ENCODE peak calls at places on chromosomes 11 and 22, in eight cellular contexts. J is right lobe of liver, T is keratinocyte, N is neural progenitor cell, W is colonic mucosa, A is BJ, K is OCI-LY7, E is glutamatergic neuron. S is an unnamed sample.
A peak's percentile ranks its signal among the peaks of the same experiment; 100 is the strongest.

GRCh38 chr11:117431436-117431835 is 103.8 kb downstream of the CEP164 start:
- DNase-seq in J (no peak), T (no peak), N (no peak), W (no peak), A (no peak), K (no peak), E (no peak), S (no peak)

GRCh38 chr11:74847895-74848294 is 99.2 kb downstream of the RNF169 start:
- DNase-seq in J (no peak), T (no peak), N (no peak), W (no peak), A (no peak), K (no peak), E (no peak), S (no peak)

GRCh38 chr11:27468209-27468608 is 4.4 kb downstream of the LGR4 start:
- DNase-seq in J (no peak), T (peak; percentile 59), N (no peak), W (no peak), A (peak; percentile 51), K (no peak), E (no peak), S (no peak)

GRCh38 chr11:67668191-67668551 is 6.3 kb downstream of the ALDH3B2 start:
- DNase-seq in J (no peak), T (no peak), N (no peak), W (no peak), A (no peak), K (peak; percentile 47), E (no peak), S (no peak)

GRCh38 chr22:43226368-43226979 is 39.5 kb upstream of the TTLL12 start:
- DNase-seq in J (no peak), T (no peak), N (peak; percentile 89), W (no peak), A (no peak), K (no peak), E (peak; percentile 77), S (peak; percentile 70)

GRCh38 chr11:96257036-96257435 is 86.0 kb downstream of the MAML2 start:
- DNase-seq in J (no peak), T (no peak), N (no peak), W (no peak), A (no peak), K (no peak), E (no peak), S (no peak)

GRCh38 chr22:18031670-18032454 is 7.5 kb upstream of the MICAL3 start:
- DNase-seq in J (no peak), T (peak; percentile 92), N (no peak), W (no peak), A (peak; percentile 68), K (no peak), E (no peak), S (no peak)

GRCh38 chr22:45329536-45329936 is 19.8 kb downstream of the FAM118A start:
- DNase-seq in J (peak; percentile 94), T (no peak), N (no peak), W (no peak), A (no peak), K (no peak), E (peak; percentile 69), S (no peak)

GRCh38 chr11:64095949-64096348 is 60.2 kb downstream of the FLRT1 start:
- DNase-seq in J (no peak), T (no peak), N (no peak), W (no peak), A (no peak), K (no peak), E (no peak), S (no peak)

GRCh38 chr22:50708996-50709395 is 29.0 kb upstream of the ACR start:
- DNase-seq in J (no peak), T (no peak), N (no peak), W (no peak), A (no peak), K (no peak), E (peak; percentile 0), S (no peak)

GRCh38 chr11:11215058-11215815 is 137.8 kb downstream of the CSNK2A3 start:
- DNase-seq in J (no peak), T (no peak), N (peak; percentile 13), W (no peak), A (no peak), K (no peak), E (no peak), S (no peak)

GRCh38 chr11:113542420-113542819 is 67.2 kb upstream of the DRD2 start:
- DNase-seq in J (no peak), T (no peak), N (no peak), W (no peak), A (no peak), K (no peak), E (no peak), S (no peak)

GRCh38 chr11:134223066-134223465 is 701 bp downstream of the NCAPD3 start:
- DNase-seq in J (no peak), T (no peak), N (peak; percentile 4), W (peak; percentile 25), A (no peak), K (peak; percentile 32), E (no peak), S (no peak)

GRCh38 chr11:29448246-29448877 is 568.5 kb downstream of the KCNA4 start:
- DNase-seq in J (no peak), T (no peak), N (peak; percentile 52), W (no peak), A (no peak), K (peak; percentile 5), E (no peak), S (peak; percentile 9)

GRCh38 chr11:110185599-110185998 is 92.4 kb downstream of the ZC3H12C start:
- DNase-seq in J (no peak), T (no peak), N (no peak), W (no peak), A (no peak), K (no peak), E (no peak), S (no peak)

DNA sequence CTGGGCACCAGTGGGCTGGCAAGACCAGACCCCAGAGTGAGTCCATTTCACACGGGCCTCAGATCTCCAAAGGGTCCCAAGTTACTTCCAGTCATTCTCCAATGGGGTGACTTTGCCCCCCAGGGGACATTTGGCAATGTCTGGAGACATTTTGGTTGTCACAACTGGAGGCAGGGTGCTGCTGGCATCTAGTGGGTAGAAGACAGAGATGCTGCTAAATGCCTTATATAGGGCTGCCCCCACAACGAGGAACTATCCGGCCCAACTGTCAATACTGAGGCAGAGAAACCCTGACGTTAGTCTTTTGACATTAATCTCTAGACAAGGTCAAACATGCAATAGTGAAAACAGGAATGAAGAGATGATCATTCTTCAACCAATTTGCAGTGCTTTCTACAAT is 6.4 kb downstream of the RTN4RL2 start:
- DNase-seq in J (no peak), T (no peak), N (no peak), W (no peak), A (no peak), K (no peak), E (no peak), S (no peak)
- TF ChIP-seq CTCF in J (no peak), T (no peak), N (no peak), W (no peak), A (no peak), K (no peak), E (no peak), S (no peak)

GRCh38 chr22:28950567-28951411 is 67.4 kb downstream of the ZNRF3 start:
- DNase-seq in J (no peak), T (no peak), N (no peak), W (no peak), A (no peak), K (no peak), E (no peak), S (no peak)
- TF ChIP-seq CTCF in J (no peak), T (no peak), N (no peak), W (no peak), A (no peak), K (peak; percentile 38), E (peak; percentile 47), S (peak; percentile 9)

DNA sequence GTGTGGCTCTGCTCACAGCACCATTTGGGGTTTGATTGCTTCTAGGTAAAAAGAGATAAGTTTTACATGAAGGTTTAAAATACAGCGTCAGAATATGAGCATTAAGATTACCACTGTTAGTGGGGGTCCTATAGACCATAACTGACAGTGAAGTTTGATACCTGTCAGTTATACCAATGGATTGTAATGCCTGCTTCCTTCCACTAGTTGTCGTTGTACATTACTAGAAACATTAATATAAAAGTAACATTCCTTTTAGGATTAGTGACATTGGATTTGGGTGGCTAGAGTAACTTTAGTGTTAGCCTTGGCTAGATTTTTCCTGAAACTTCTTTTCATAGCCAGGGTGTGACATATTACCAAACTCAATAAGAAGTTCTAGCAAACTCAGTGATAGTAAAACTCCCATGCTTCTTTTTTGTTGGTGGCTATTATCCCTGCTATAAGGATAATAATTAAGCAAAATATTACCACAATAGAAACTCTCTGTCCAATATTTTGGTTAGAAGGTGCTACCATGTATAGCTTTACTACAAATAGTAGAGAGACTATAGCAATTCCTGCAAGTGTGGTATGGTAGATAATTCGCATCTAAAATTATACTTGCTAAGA is 57.1 kb downstream of the FAM181B start:
- DNase-seq in J (no peak), T (no peak), N (no peak), W (no peak), A (no peak), K (peak; percentile 13), E (no peak), S (no peak)
- TF ChIP-seq CTCF in J (peak; percentile 49), T (peak; percentile 16), N (peak; percentile 43), W (peak; percentile 30), A (peak; percentile 49), K (peak; percentile 79), E (peak; percentile 45), S (peak; percentile 22)

GRCh38 chr22:38982008-38982927 is at the start of gene APOBEC3B:
- DNase-seq in J (peak; percentile 84), T (peak; percentile 32), N (peak; percentile 47), W (peak; percentile 95), A (peak; percentile 48), K (peak; percentile 47), E (no peak), S (peak; percentile 52)

GRCh38 chr22:38986629-38987028 is 4.5 kb downstream of the APOBEC3B start:
- DNase-seq in J (peak; percentile 22), T (no peak), N (no peak), W (no peak), A (no peak), K (no peak), E (no peak), S (no peak)

GRCh38 chr22:38984224-38984623 is 2.1 kb downstream of the APOBEC3B start:
- DNase-seq in J (no peak), T (no peak), N (no peak), W (no peak), A (no peak), K (peak; percentile 50), E (no peak), S (no peak)

GRCh38 chr22:38981659-38982007 is 514 bp upstream of the APOBEC3B start:
- DNase-seq in J (peak; percentile 52), T (no peak), N (no peak), W (no peak), A (no peak), K (no peak), E (no peak), S (no peak)

DNA sequence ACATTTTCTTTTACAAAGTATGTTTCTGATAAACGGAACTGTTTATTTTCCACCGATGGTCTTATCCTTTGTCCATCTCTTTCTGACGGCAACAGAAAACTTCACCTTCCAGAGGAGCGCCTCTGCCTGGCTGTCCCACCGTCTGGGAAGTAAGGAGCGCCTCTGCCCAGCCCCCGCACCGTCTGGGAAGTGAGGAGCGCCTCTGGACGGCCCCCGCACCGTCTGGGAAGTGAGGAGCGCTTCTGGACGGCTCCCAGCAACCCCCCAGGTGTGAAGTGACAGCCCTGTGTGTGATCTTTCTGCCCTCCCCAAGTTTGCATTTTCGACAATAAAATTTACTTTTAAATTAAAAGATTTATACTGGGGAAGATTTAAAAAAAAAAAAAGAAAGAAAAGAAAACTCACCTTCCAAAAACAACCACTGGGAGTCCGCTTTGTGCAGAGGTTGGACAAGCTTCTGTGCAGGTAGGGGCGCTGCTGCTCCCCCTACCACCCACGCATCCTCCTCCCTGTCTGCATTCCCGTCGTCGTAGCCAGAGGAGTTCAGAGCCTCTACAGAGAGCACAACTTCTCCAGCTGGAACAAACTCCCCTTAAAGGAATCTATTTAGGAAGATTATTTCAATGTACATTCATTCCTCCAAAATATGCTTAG is 1.0 kb upstream of the APOBEC3B start:
- DNase-seq in J (peak; percentile 37), T (no peak), N (peak; percentile 66), W (peak; percentile 55), A (no peak), K (peak; percentile 26), E (no peak), S (peak; percentile 33)
- TF ChIP-seq CTCF in J (peak; percentile 12), T (peak; percentile 51), N (peak; percentile 54), W (peak; percentile 29), A (peak; percentile 25), K (peak; percentile 68), E (no peak), S (peak; percentile 28)